ENCODE peak calls at places on chromosomes 5 and 9, in seven cellular contexts. N, W, P, Q, Z, Y and R are unnamed samples.

GRCh38 chr9:107768224-107768623 is 278.7 kb upstream of the KLF4 start:
- DNase-seq in P (no peak), N (no peak), Z (peak), W (no peak), Y (no peak), Q (no peak), R (no peak)

GRCh38 chr5:164097747-164098146 is 592.3 kb downstream of the MAT2B start:
- DNase-seq in W (no peak), P (no peak), N (no peak), Q (no peak), Z (no peak), Y (no peak), R (no peak)

GRCh38 chr9:69076550-69076949 is 41.0 kb downstream of the FXN start:
- DNase-seq in Q (no peak), P (no peak), W (no peak), Z (no peak), N (no peak), Y (no peak), R (no peak)

GRCh38 chr5:110951373-110951791 is 120.1 kb upstream of the TSLP start:
- DNase-seq in N (no peak), Q (no peak), P (no peak), Z (no peak), Y (no peak), W (no peak), R (no peak)

GRCh38 chr5:142823176-142823575 is 53.0 kb downstream of the ARHGAP26 start:
- DNase-seq in Q (no peak), Z (no peak), P (no peak), W (no peak), Y (no peak), N (no peak), R (no peak)

GRCh38 chr9:97640290-97640689 is 6.7 kb downstream of the NCBP1 start:
- DNase-seq in W (no peak), Q (no peak), P (peak), N (no peak), Z (no peak), Y (no peak), R (no peak)

GRCh38 chr5:9249231-9249630 is 296.6 kb downstream of the SEMA5A start:
- DNase-seq in Y (no peak), P (no peak), N (no peak), Q (no peak), Z (no peak), W (no peak), R (no peak)

GRCh38 chr9:129319076-129319937 is 141.2 kb upstream of the IER5L start:
- DNase-seq in Y (peak), W (no peak), Z (peak), P (no peak), N (no peak), Q (no peak), R (no peak)

GRCh38 chr5:143057580-143057999 is 287.4 kb downstream of the ARHGAP26 start:
- DNase-seq in W (no peak), Z (no peak), Q (no peak), Y (no peak), N (no peak), P (no peak), R (no peak)

GRCh38 chr5:72467987-72468386 is 39.2 kb downstream of the ZNF366 start:
- DNase-seq in N (no peak), W (no peak), Y (no peak), Q (no peak), Z (no peak), P (no peak), R (no peak)

GRCh38 chr9:71355884-71356283 is 234.5 kb upstream of the TRPM3 start:
- DNase-seq in P (peak), Z (no peak), Q (no peak), W (no peak), N (no peak), Y (no peak), R (no peak)

GRCh38 chr9:131423171-131423581 is 29.3 kb downstream of the PRRC2B start:
- DNase-seq in N (no peak), Y (no peak), W (no peak), P (no peak), Z (peak), Q (no peak), R (no peak)

GRCh38 chr9:109182940-109183798 is 16.1 kb upstream of the FRRS1L start:
- DNase-seq in N (no peak), Y (peak), Q (no peak), P (no peak), W (no peak), Z (no peak), R (no peak)

GRCh38 chr5:97087138-97087537 is 55.3 kb downstream of the LIX1 start:
- DNase-seq in N (no peak), Z (no peak), Q (no peak), W (no peak), Y (no peak), P (no peak), R (no peak)

GRCh38 chr9:110056062-110056461 is 151.9 kb downstream of the C9orf152 start:
- DNase-seq in Y (no peak), W (no peak), Z (no peak), N (no peak), Q (no peak), P (no peak), R (no peak)

GRCh38 chr5:179166886-179167841 is 107.0 kb downstream of the ZNF354C start:
- DNase-seq in Y (peak), P (no peak), Q (no peak), Z (peak), N (peak), W (peak), R (no peak)

GRCh38 chr5:36877667-36878420 is 1.3 kb downstream of the NIPBL start:
- DNase-seq in N (no peak), W (no peak), Z (no peak), Y (no peak), Q (peak), P (no peak), R (no peak)